ENCODE peak calls at places on chromosomes 2 and 18, in ten cellular contexts. D, Y, U, H, E, O, W, N, A and X are unnamed samples.

GRCh38 chr2:1808921-1809551 is 64.7 kb upstream of the PXDN start:
- DNase-seq in W (no peak), D (no peak), Y (peak), E (no peak), U (no peak), N (peak), H (no peak), O (no peak), A (no peak), X (no peak)

GRCh38 chr18:44680271-44681038 is at the start of gene SETBP1:
- DNase-seq in D (peak), N (peak), W (peak), A (peak), Y (peak), O (peak), E (peak), H (peak), U (peak), X (no peak)

GRCh38 chr2:144379891-144380311 is 140.0 kb downstream of the ZEB2 start:
- DNase-seq in W (no peak), O (no peak), H (no peak), D (peak), U (no peak), A (no peak), Y (peak), E (no peak), N (no peak), X (no peak)

GRCh38 chr2:101341421-101341820 is 32.9 kb upstream of the RNF149 start:
- DNase-seq in N (no peak), E (no peak), H (no peak), W (no peak), O (no peak), U (no peak), D (no peak), A (no peak), Y (no peak), X (peak)

GRCh38 chr2:60629801-60630385 is 76.4 kb upstream of the BCL11A start:
- DNase-seq in O (no peak), Y (no peak), H (no peak), W (no peak), E (no peak), A (no peak), U (no peak), D (no peak), N (no peak), X (no peak)

GRCh38 chr2:200357845-200358244 is 51.4 kb downstream of the SPATS2L start:
- DNase-seq in E (no peak), H (no peak), Y (no peak), D (no peak), N (no peak), U (no peak), W (peak), O (no peak), A (no peak), X (no peak)

GRCh38 chr2:172735646-172736418 is at the start of gene RAPGEF4:
- DNase-seq in A (peak), Y (no peak), E (no peak), W (no peak), D (peak), N (no peak), U (no peak), O (no peak), H (no peak), X (no peak)

GRCh38 chr2:98569197-98569793 is 39.0 kb downstream of the COA5 start:
- DNase-seq in D (peak), O (peak), E (peak), U (no peak), Y (peak), N (no peak), H (peak), A (peak), W (peak), X (peak)

GRCh38 chr18:50192903-50193795 is 1.8 kb downstream of the MYO5B start:
- DNase-seq in Y (no peak), N (no peak), A (peak), U (no peak), E (peak), H (no peak), D (peak), O (no peak), W (no peak), X (no peak)

GRCh38 chr18:62088146-62088545 is 98.7 kb downstream of the PIGN start:
- DNase-seq in N (no peak), E (no peak), H (peak), O (no peak), D (no peak), A (no peak), W (peak), U (no peak), Y (no peak), X (no peak)

GRCh38 chr2:118473241-118473640 is 374.2 kb downstream of the EN1 start:
- DNase-seq in D (no peak), U (no peak), Y (no peak), O (no peak), W (no peak), E (no peak), H (no peak), A (no peak), N (no peak), X (no peak)

GRCh38 chr2:100383306-100383705 is 34.2 kb downstream of the CHST10 start:
- DNase-seq in H (no peak), A (no peak), O (no peak), D (no peak), N (no peak), E (no peak), W (no peak), U (no peak), Y (no peak), X (no peak)

GRCh38 chr2:33051586-33052385 is 105.0 kb downstream of the LTBP1 start:
- DNase-seq in D (no peak), U (no peak), A (no peak), W (peak), Y (no peak), N (peak), O (no peak), E (no peak), H (peak), X (no peak)

GRCh38 chr18:22846088-22846683 is 86.9 kb upstream of the RBBP8 start:
- DNase-seq in O (no peak), N (peak), Y (no peak), H (peak), U (no peak), E (no peak), W (peak), D (no peak), A (peak), X (no peak)

GRCh38 chr18:37400832-37401231 is 164.8 kb downstream of the CELF4 start:
- DNase-seq in Y (peak), O (no peak), H (no peak), W (no peak), A (no peak), E (no peak), U (no peak), N (no peak), D (no peak), X (no peak)

GRCh38 chr18:3541549-3542386 is 91.8 kb downstream of the TGIF1 start:
- DNase-seq in D (no peak), Y (no peak), O (no peak), U (no peak), N (no peak), W (no peak), H (no peak), E (no peak), A (peak), X (no peak)

GRCh38 chr18:59954746-59955145 is 55.0 kb downstream of the PMAIP1 start:
- DNase-seq in E (no peak), N (peak), D (no peak), W (peak), Y (no peak), O (no peak), U (no peak), H (peak), A (no peak), X (no peak)

GRCh38 chr2:6986894-6987487 is 69.8 kb downstream of the RNF144A start:
- DNase-seq in W (no peak), D (no peak), H (no peak), O (no peak), A (no peak), E (no peak), N (no peak), U (no peak), Y (peak), X (no peak)

GRCh38 chr2:2981000-2981399 is 396.6 kb downstream of the EIPR1 start:
- DNase-seq in H (no peak), E (no peak), O (no peak), N (no peak), A (no peak), Y (no peak), W (no peak), U (no peak), D (no peak), X (no peak)

GRCh38 chr2:217934321-217935131 is 68.3 kb downstream of the TNS1 start:
- DNase-seq in A (no peak), H (peak), D (no peak), O (no peak), Y (no peak), N (peak), E (no peak), W (peak), U (no peak), X (no peak)

GRCh38 chr2:188978291-188979081 is 4.3 kb downstream of the COL3A1 start:
- DNase-seq in O (no peak), N (peak), E (no peak), D (no peak), A (peak), H (peak), W (peak), U (no peak), Y (no peak), X (no peak)

GRCh38 chr2:25381502-25381901 is 39.8 kb upstream of the DNMT3A start:
- DNase-seq in O (no peak), H (no peak), D (no peak), U (no peak), A (no peak), W (no peak), Y (peak), N (no peak), E (no peak), X (no peak)

GRCh38 chr18:35581555-35582309 is at the start of gene GALNT1:
- DNase-seq in A (peak), Y (peak), D (peak), O (peak), W (no peak), E (peak), U (no peak), H (no peak), N (peak), X (no peak)

GRCh38 chr2:181832015-181832414 is 59.5 kb upstream of the ITPRID2 start:
- DNase-seq in W (no peak), E (no peak), O (no peak), U (no peak), H (no peak), D (no peak), A (no peak), N (no peak), Y (no peak), X (no peak)

GRCh38 chr2:183614797-183615429 is 490.7 kb downstream of the NUP35 start:
- DNase-seq in U (no peak), N (no peak), O (no peak), E (no peak), W (no peak), A (no peak), D (no peak), Y (no peak), H (peak), X (no peak)

GRCh38 chr2:9003616-9004337 is at the start of gene MBOAT2:
- DNase-seq in W (peak), H (peak), O (peak), Y (peak), N (peak), U (peak), A (peak), E (peak), D (peak), X (peak)

GRCh38 chr18:39835303-39836030 is 2119.6 kb upstream of the PIK3C3 start:
- DNase-seq in A (no peak), E (no peak), O (no peak), H (peak), D (no peak), U (no peak), Y (no peak), N (peak), W (no peak), X (no peak)
- TF ChIP-seq CTCF in A (no peak), E (no peak), O (no peak), H (no peak), D (no peak), U (no peak), Y (no peak), N (no peak), W (no peak), X (no peak)

GRCh38 chr2:10966741-10967140 is 55.0 kb downstream of the KCNF1 start:
- DNase-seq in D (no peak), H (no peak), Y (no peak), A (no peak), O (no peak), W (no peak), E (no peak), U (no peak), N (no peak), X (no peak)
- TF ChIP-seq CTCF in D (no peak), H (no peak), Y (no peak), A (no peak), O (no peak), W (no peak), E (no peak), U (no peak), N (no peak), X (no peak)

GRCh38 chr2:151943461-151943860 is 115.2 kb upstream of the ARL5A start:
- DNase-seq in U (no peak), H (no peak), O (no peak), E (no peak), A (no peak), W (no peak), Y (no peak), N (no peak), D (no peak), X (no peak)

GRCh38 chr2:151945602-151946001 is 117.4 kb upstream of the ARL5A start:
- DNase-seq in N (no peak), Y (no peak), E (no peak), O (no peak), D (no peak), A (no peak), W (no peak), H (no peak), U (no peak), X (no peak)

GRCh38 chr2:151945186-151945585 is 117.0 kb upstream of the ARL5A start:
- DNase-seq in O (no peak), D (no peak), Y (no peak), H (no peak), U (no peak), E (no peak), A (no peak), W (no peak), N (no peak), X (no peak)

GRCh38 chr2:151946856-151947523 is 118.8 kb upstream of the ARL5A start:
- DNase-seq in O (no peak), Y (no peak), D (peak), H (peak), E (peak), W (peak), A (peak), N (peak), U (peak), X (no peak)

DNA sequence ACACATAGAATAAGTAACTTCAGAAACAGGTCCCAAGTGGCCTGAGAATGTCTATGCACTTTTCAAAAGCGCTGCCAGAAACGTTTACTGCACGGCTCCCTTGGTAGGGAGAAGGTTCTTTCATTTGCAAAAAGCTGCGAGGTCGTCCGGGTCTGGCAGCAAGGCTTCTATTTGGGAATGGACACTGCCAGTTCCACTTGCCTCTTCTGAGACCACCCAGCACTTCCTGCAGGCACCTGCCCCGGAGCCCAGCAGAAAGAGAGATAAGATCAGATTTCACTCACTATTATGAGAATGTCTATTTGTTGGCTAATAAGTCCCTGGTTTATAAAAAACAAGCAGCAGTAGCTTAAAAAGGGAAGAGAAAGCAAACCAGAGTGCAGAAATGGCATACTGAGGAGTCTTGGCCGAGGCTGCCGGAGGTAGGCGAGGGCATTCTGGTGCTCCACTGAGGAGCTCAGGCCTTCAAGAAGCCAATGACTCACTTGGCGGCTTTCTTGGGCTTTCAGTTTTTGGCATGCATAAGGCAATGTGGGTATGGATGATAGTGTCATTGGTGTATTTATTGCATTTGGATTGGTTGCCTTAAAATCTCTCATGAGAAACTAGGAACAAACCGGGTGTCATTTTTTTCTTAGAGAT is 119.4 kb upstream of the ARL5A start:
- DNase-seq in O (no peak), U (peak), A (no peak), N (no peak), H (peak), D (no peak), E (peak), Y (no peak), W (peak), X (no peak)
- TF ChIP-seq CTCF in O (no peak), U (no peak), A (no peak), N (no peak), H (no peak), D (no peak), E (no peak), Y (no peak), W (no peak), X (no peak)

GRCh38 chr2:15614545-15615309 is 23.1 kb downstream of the DDX1 start:
- DNase-seq in A (no peak), E (no peak), Y (no peak), W (no peak), D (no peak), N (peak), O (no peak), H (peak), U (no peak), X (no peak)

GRCh38 chr2:15616429-15616828 is 24.8 kb downstream of the DDX1 start:
- DNase-seq in O (no peak), U (no peak), D (no peak), A (no peak), Y (no peak), W (no peak), H (no peak), N (no peak), E (no peak), X (no peak)

GRCh38 chr2:15613736-15614429 is 22.2 kb downstream of the DDX1 start:
- DNase-seq in U (no peak), D (no peak), E (no peak), W (no peak), Y (no peak), O (no peak), A (no peak), H (no peak), N (no peak), X (no peak)

GRCh38 chr2:15616850-15617777 is 25.4 kb downstream of the DDX1 start:
- DNase-seq in O (no peak), D (no peak), U (no peak), A (no peak), E (no peak), W (no peak), H (no peak), N (no peak), Y (no peak), X (no peak)

DNA sequence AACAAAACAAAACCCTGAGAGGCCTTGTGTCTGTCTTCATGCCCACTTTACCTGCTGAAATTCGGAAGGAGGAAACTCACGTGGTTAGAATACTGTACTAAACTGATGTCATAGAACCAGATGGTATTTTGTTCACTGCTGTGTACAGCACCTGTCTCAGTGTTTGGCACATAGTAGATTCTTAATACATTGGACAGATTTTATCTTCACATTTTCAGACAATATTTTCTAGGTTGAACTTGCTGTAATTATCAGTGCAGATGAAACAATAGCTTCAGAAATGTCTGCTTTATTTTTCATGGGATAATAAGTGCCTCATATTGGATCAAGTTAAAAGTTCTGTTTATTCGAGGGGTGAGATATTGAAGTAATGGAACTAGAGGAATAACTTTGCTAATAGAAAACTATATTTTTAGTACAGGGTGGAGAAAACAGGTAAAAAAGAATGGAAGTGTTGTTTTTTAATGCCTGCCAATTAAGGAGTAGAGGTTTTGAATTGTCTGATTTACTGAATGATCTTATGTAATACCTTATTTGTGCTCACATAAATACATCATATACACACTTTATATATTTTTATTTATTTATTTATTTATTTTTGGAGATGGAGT is 23.7 kb downstream of the DDX1 start:
- DNase-seq in H (no peak), O (no peak), D (no peak), W (no peak), N (no peak), U (no peak), A (no peak), E (no peak), Y (no peak), X (no peak)
- TF ChIP-seq CTCF in H (no peak), O (no peak), D (no peak), W (no peak), N (no peak), U (no peak), A (no peak), E (no peak), Y (no peak), X (no peak)

DNA sequence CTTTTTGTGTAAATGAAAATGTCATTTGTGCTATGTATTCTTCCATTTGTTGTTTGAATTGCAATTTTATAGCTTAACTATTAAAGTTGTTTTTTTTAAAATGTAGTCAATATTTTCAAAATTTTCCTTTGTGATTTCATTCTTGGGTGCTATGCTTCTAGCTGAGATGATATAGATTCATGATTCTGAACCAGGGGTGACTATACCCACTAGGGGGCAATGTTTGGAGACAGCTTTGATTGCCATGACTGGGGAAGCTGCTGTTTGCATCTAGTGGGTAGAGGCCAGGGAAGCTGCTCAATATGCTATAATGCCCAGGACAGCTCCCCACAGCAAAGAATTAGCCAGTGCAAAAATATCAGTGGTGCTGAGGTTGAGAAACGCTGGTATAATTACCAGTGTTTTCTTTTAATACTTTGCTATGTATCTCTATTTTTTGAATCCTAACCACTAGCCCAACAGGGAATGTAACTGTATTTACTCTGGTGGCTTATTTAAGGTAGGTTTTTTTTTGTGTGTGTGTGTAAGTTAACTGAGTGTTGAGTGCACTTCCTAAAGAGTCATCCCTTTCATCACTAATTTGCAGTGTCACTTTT is 99.7 kb downstream of the MEP1B start:
- DNase-seq in D (peak), A (peak), U (peak), W (peak), H (peak), E (peak), O (no peak), N (peak), Y (no peak), X (no peak)
- TF ChIP-seq CTCF in D (peak), A (peak), U (no peak), W (peak), H (peak), E (peak), O (no peak), N (peak), Y (peak), X (peak)

GRCh38 chr18:65968605-65969004 is 217.8 kb downstream of the CDH7 start:
- DNase-seq in U (no peak), W (no peak), H (no peak), O (no peak), E (no peak), N (no peak), D (no peak), A (no peak), Y (no peak), X (no peak)
- TF ChIP-seq CTCF in U (no peak), W (no peak), H (peak), O (no peak), E (no peak), N (no peak), D (peak), A (no peak), Y (no peak), X (no peak)

GRCh38 chr2:191189112-191189635 is 38.4 kb upstream of the STAT4 start:
- DNase-seq in U (no peak), O (no peak), N (no peak), E (no peak), W (no peak), H (no peak), Y (no peak), A (no peak), D (no peak), X (no peak)
- TF ChIP-seq CTCF in U (no peak), O (no peak), N (no peak), E (no peak), W (no peak), H (no peak), Y (no peak), A (no peak), D (no peak), X (no peak)